ENCODE peak calls at places on chromosomes 5 and 9, in ten cellular contexts. U is A673, O is heart left ventricle, W is left lung, A is IMR-90, Z is HCT116, V is Peyer's patch, N is uterus, C is pancreas, T is transverse colon. H is an unnamed sample.

GRCh38 chr9:100346836-100347235 is 5.9 kb downstream of the TEX10 start:
- DNase-seq in T (no peak), V (no peak), W (no peak), U (no peak), N (no peak), A (peak; percentile 53), C (no peak), Z (no peak), O (no peak), H (no peak)

GRCh38 chr9:81653240-81653639 is 36.1 kb downstream of the TLE1 start:
- DNase-seq in N (no peak), T (no peak), V (no peak), O (no peak), W (no peak), U (no peak), A (peak; percentile 87), C (no peak), Z (no peak), H (no peak)

GRCh38 chr5:96114736-96115466 is 153.2 kb upstream of the ELL2 start:
- DNase-seq in Z (no peak), W (no peak), V (no peak), U (no peak), N (no peak), A (peak; percentile 70), T (no peak), C (no peak), O (no peak), H (no peak)

GRCh38 chr5:76664065-76664464 is 40.9 kb upstream of the F2RL2 start:
- DNase-seq in T (no peak), Z (no peak), V (no peak), U (no peak), W (no peak), O (no peak), A (no peak), N (no peak), C (no peak), H (no peak)

GRCh38 chr9:69157751-69158466 is 16.2 kb upstream of the TJP2 start:
- DNase-seq in U (no peak), C (no peak), Z (no peak), A (peak; percentile 84), V (no peak), N (no peak), O (peak; percentile 3), T (no peak), W (no peak), H (no peak)

GRCh38 chr5:101047181-101047580 is 144.1 kb upstream of the ST8SIA4 start:
- DNase-seq in U (no peak), C (no peak), T (no peak), Z (no peak), W (no peak), N (no peak), V (no peak), O (no peak), A (no peak), H (no peak)

GRCh38 chr5:10789726-10790125 is 28.7 kb upstream of the DAP start:
- DNase-seq in O (no peak), C (no peak), U (no peak), Z (no peak), N (no peak), A (peak; percentile 12), V (no peak), W (no peak), T (no peak), H (no peak)

GRCh38 chr9:108634669-108635462 is 220.9 kb downstream of the ACTL7B start:
- DNase-seq in W (no peak), O (no peak), Z (peak; percentile 10), N (no peak), C (no peak), T (no peak), V (no peak), A (no peak), U (no peak), H (no peak)

DNA sequence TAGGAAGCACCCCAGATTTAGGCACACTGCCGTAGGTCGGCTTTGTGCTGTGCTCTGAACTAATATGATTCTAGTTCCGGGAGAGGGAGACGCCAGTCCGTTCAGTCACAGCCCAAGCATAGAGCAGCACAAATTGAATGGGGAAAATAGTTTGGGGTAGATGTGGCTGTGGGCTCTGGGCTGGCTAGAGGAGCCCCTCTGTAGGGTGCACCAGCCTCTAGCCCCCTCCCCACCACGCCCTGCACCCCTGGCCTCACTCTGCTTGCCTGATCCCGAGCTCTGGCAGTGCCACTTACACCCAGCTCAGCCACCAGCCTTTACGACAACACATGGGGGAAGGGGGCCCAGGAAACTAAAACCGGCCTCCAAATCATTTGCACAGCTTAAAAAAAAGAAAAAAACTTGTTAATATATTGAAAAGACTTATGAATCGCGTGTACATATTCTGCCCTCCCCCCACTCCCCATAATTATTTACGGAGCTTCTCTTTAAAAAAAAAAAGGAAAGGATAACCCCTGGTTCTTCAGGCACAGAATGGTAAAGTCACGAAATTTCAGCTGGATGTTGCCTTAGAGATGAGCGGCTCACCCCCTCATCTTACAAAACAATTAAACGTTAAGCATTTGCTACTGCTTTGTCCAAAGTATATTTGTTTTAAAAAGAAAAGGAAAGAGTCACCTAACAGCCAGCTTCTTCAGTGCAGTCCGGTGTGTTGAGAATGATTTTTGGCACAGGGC is 3.4 kb downstream of the LMX1B start:
- DNase-seq in A (no peak), T (no peak), N (no peak), C (no peak), W (no peak), U (no peak), Z (no peak), O (no peak), V (no peak), H (no peak)
- H3K27ac ChIP-seq in A (no peak overlapping the region), T (no peak overlapping the region), N (no peak overlapping the region), C (no peak overlapping the region), W (no peak overlapping the region), U (no peak overlapping the region), Z (no peak overlapping the region), O (no peak overlapping the region), V (no peak overlapping the region), H (no peak overlapping the region)

GRCh38 chr5:135990518-135991240 is 35.9 kb upstream of the LECT2 start:
- DNase-seq in V (no peak), W (no peak), A (no peak), N (no peak), T (no peak), Z (no peak), O (no peak), U (no peak), C (no peak), H (no peak)

GRCh38 chr5:135991381-135991907 is 36.7 kb upstream of the LECT2 start:
- DNase-seq in V (no peak), U (no peak), C (no peak), W (no peak), Z (no peak), A (no peak), T (no peak), O (no peak), N (no peak), H (no peak)

GRCh38 chr5:135986891-135987401 is 32.2 kb upstream of the LECT2 start:
- DNase-seq in A (peak; percentile 38), W (no peak), V (no peak), U (no peak), T (no peak), O (no peak), C (no peak), Z (no peak), N (no peak), H (no peak)

GRCh38 chr5:135993248-135993893 is 35.4 kb upstream of the TGFBI start:
- DNase-seq in T (no peak), U (no peak), N (no peak), Z (no peak), C (no peak), W (no peak), O (no peak), A (peak; percentile 73), V (no peak), H (no peak)

DNA sequence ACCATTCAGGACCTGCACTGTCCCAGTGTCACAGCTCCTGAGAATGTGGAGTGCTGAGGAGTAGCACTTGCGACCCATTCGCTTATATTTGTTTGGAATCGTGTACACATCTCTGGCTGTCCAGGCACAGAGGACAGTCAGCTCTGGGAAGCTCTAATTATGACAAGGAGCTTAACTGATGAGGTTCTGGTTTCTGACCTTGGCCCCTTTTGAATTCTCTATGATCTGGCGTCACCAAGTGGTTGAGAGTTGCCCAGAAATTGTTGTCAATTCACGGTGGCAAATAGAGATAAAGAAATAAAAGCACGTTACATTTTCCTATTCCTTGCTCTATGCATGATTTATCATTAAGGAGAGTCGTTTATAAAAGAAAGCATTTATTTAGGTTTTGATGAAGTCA is 34.9 kb upstream of the LECT2 start:
- DNase-seq in T (no peak), W (no peak), N (no peak), C (no peak), O (no peak), Z (no peak), U (no peak), A (no peak), V (no peak), H (no peak)
- TF ChIP-seq CTCF in T (no peak), W (no peak), N (no peak), C (no peak), O (no peak), Z (no peak), U (no peak), A (no peak), V (no peak), H (no peak)

DNA sequence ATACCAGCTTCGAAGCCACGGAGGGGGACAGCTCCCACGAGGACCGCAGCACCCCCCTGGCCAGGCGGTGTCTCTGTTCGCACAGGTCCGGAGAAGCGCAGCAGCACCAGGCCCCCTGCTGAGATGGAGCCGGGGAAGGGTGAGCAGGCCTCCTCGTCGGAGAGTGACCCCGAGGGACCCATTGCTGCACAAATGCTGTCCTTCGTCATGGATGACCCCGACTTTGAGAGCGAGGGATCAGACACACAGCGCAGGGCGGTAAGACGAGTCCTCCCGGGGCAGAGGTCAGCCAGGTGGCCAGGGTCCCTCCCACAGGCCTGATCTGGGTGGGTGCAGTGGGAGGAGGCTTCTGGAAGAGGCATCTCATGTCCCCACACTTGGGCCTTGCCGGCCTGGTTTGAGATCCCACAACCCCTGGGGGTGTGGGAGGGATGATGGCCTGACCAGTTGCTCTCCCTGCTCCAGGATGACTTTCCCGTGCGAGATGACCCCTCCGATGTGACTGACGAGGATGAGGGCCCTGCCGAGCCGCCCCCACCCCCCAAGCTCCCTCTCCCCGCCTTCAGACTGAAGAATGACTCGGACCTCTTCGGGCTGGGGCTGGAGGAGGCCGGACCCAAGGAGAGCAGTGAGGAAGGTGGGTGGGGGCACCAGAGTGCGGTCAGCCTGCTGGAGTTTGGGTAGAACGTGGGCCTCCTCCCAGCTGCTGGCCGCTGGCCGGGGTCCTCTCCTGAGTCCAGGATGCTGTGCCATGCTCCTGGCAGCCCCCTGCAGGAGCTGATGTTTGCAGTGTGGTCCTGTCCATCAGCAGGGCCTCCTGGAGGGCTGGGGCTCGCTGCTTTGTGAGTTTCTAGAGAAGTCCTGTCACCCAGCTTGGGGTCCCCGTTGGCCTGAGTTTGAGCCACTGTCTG is 2.8 kb upstream of the AJM1 start:
- DNase-seq in A (no peak), W (no peak), N (no peak), O (no peak), C (peak; percentile 21), Z (no peak), U (no peak), T (no peak), V (no peak), H (no peak)
- H3K27ac ChIP-seq in A (no peak overlapping the region), W (no peak overlapping the region), N (no peak overlapping the region), O (no peak overlapping the region), C (peak overlapping the region; percentile 79), Z (peak overlapping the region; percentile 70), U (peak overlapping the region; percentile 48), T (peak overlapping the region; percentile 89), V (no peak overlapping the region), H (no peak overlapping the region)

DNA sequence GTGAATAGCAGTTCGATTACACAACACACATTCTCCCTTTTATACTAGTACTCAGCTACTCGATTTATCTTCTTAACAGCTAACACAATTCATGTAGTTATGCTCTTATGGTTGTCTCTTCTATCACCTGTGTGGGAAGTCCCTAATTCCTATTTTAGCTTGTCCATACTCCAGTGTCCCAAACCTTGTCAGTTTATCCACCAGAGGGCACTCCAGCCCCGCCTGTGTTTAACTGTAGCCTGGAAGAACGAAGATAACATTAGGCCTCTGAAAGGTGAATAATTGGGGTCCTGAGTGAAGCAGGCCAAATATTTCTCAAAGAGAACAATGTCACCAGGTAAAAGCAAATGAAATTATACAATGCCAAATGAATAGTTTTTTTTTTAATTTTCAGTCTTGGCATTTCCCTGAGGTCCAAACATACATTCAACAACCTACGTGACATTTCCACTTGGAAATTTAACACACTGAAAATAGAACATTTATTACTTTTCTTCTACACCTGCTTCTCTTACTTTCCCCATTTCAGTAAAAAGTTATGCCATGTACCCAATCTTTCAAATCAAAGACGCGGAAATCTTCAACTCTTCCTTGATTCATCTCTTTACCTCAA is 560.7 kb downstream of the HTR1A start:
- DNase-seq in A (peak; percentile 8), C (peak; percentile 69), V (no peak), O (peak; percentile 21), Z (peak; percentile 6), W (peak; percentile 47), T (peak; percentile 41), N (no peak), U (peak; percentile 68), H (no peak)
- TF ChIP-seq CTCF in A (peak; percentile 57), C (peak; percentile 64), V (peak; percentile 11), O (peak; percentile 66), Z (peak; percentile 72), W (peak; percentile 68), T (peak; percentile 40), N (peak; percentile 12), U (peak; percentile 90), H (peak; percentile 21)